ENCODE peak calls at places on chromosome 11, in nine cellular contexts. One of them, this sample, is unnamed.

GRCh38 chr11:10382518-10382917 is 72.5 kb upstream of the AMPD3 start:
- DNase-seq in AG09309: no peak
- DNase-seq in natural killer cell treated with Interleukin-12 subunit alpha and Interleukin-12 subunit beta and Interleukin-15 and Interleukin-18, amount 100 ng/mL, for 72 hours: no peak
- DNase-seq in ovary: no peak
- DNase-seq in SHP77 treated with DMSO at 0.1 percent for 48 hours: no peak
- DNase-seq in IMR-90: no peak
- DNase-seq in MM.1S: no peak
- DNase-seq in A549: no peak
- DNase-seq in RCC 7860: no peak
- DNase-seq in this sample: no peak

GRCh38 chr11:10481567-10482349 is 26.7 kb downstream of the AMPD3 start:
- DNase-seq in A549: no peak
- DNase-seq in ovary: no peak
- DNase-seq in RCC 7860: no peak
- DNase-seq in AG09309: no peak
- DNase-seq in MM.1S: no peak
- DNase-seq in SHP77 treated with DMSO at 0.1 percent for 48 hours: no peak
- DNase-seq in natural killer cell treated with Interleukin-12 subunit alpha and Interleukin-12 subunit beta and Interleukin-15 and Interleukin-18, amount 100 ng/mL, for 72 hours: no peak
- DNase-seq in IMR-90: peak
- DNase-seq in this sample: no peak

GRCh38 chr11:93494341-93494740 is 48.9 kb downstream of the SMCO4 start:
- DNase-seq in RCC 7860: peak
- DNase-seq in natural killer cell treated with Interleukin-12 subunit alpha and Interleukin-12 subunit beta and Interleukin-15 and Interleukin-18, amount 100 ng/mL, for 72 hours: no peak
- DNase-seq in SHP77 treated with DMSO at 0.1 percent for 48 hours: no peak
- DNase-seq in ovary: no peak
- DNase-seq in AG09309: peak
- DNase-seq in MM.1S: no peak
- DNase-seq in IMR-90: no peak
- DNase-seq in A549: no peak
- DNase-seq in this sample: peak

GRCh38 chr11:115910379-115910778 is 406.2 kb upstream of the CADM1 start:
- DNase-seq in ovary: no peak
- DNase-seq in IMR-90: peak
- DNase-seq in natural killer cell treated with Interleukin-12 subunit alpha and Interleukin-12 subunit beta and Interleukin-15 and Interleukin-18, amount 100 ng/mL, for 72 hours: no peak
- DNase-seq in A549: no peak
- DNase-seq in SHP77 treated with DMSO at 0.1 percent for 48 hours: no peak
- DNase-seq in RCC 7860: peak
- DNase-seq in MM.1S: no peak
- DNase-seq in AG09309: no peak
- DNase-seq in this sample: no peak

GRCh38 chr11:20443596-20443995 is 56.1 kb downstream of the PRMT3 start:
- DNase-seq in AG09309: no peak
- DNase-seq in MM.1S: peak
- DNase-seq in RCC 7860: no peak
- DNase-seq in IMR-90: peak
- DNase-seq in natural killer cell treated with Interleukin-12 subunit alpha and Interleukin-12 subunit beta and Interleukin-15 and Interleukin-18, amount 100 ng/mL, for 72 hours: no peak
- DNase-seq in A549: peak
- DNase-seq in ovary: no peak
- DNase-seq in SHP77 treated with DMSO at 0.1 percent for 48 hours: no peak
- DNase-seq in this sample: peak

GRCh38 chr11:133530501-133530835 is 1.8 kb downstream of the OPCML start:
- DNase-seq in AG09309: no peak
- DNase-seq in RCC 7860: no peak
- DNase-seq in IMR-90: no peak
- DNase-seq in A549: no peak
- DNase-seq in ovary: no peak
- DNase-seq in natural killer cell treated with Interleukin-12 subunit alpha and Interleukin-12 subunit beta and Interleukin-15 and Interleukin-18, amount 100 ng/mL, for 72 hours: no peak
- DNase-seq in MM.1S: no peak
- DNase-seq in SHP77 treated with DMSO at 0.1 percent for 48 hours: no peak
- DNase-seq in this sample: no peak

GRCh38 chr11:35236667-35237003 is 97.7 kb downstream of the CD44 start:
- DNase-seq in ovary: no peak
- DNase-seq in SHP77 treated with DMSO at 0.1 percent for 48 hours: no peak
- DNase-seq in natural killer cell treated with Interleukin-12 subunit alpha and Interleukin-12 subunit beta and Interleukin-15 and Interleukin-18, amount 100 ng/mL, for 72 hours: no peak
- DNase-seq in MM.1S: no peak
- DNase-seq in IMR-90: peak
- DNase-seq in RCC 7860: peak
- DNase-seq in A549: no peak
- DNase-seq in AG09309: peak
- DNase-seq in this sample: no peak

GRCh38 chr11:74720596-74721478 is 10.4 kb downstream of the CHRDL2 start:
- DNase-seq in MM.1S: no peak
- DNase-seq in RCC 7860: no peak
- DNase-seq in AG09309: no peak
- DNase-seq in natural killer cell treated with Interleukin-12 subunit alpha and Interleukin-12 subunit beta and Interleukin-15 and Interleukin-18, amount 100 ng/mL, for 72 hours: no peak
- DNase-seq in IMR-90: peak
- DNase-seq in ovary: peak
- DNase-seq in A549: no peak
- DNase-seq in SHP77 treated with DMSO at 0.1 percent for 48 hours: no peak
- DNase-seq in this sample: no peak

GRCh38 chr11:96278039-96278897 is 64.7 kb downstream of the MAML2 start:
- DNase-seq in IMR-90: peak
- DNase-seq in RCC 7860: no peak
- DNase-seq in A549: no peak
- DNase-seq in natural killer cell treated with Interleukin-12 subunit alpha and Interleukin-12 subunit beta and Interleukin-15 and Interleukin-18, amount 100 ng/mL, for 72 hours: no peak
- DNase-seq in SHP77 treated with DMSO at 0.1 percent for 48 hours: no peak
- DNase-seq in ovary: no peak
- DNase-seq in MM.1S: no peak
- DNase-seq in AG09309: no peak
- DNase-seq in this sample: no peak

GRCh38 chr11:65124480-65125196 is 2.5 kb downstream of the MRPL49 start:
- DNase-seq in SHP77 treated with DMSO at 0.1 percent for 48 hours: no peak
- DNase-seq in ovary: no peak
- DNase-seq in A549: no peak
- DNase-seq in AG09309: no peak
- DNase-seq in IMR-90: no peak
- DNase-seq in natural killer cell treated with Interleukin-12 subunit alpha and Interleukin-12 subunit beta and Interleukin-15 and Interleukin-18, amount 100 ng/mL, for 72 hours: no peak
- DNase-seq in MM.1S: no peak
- DNase-seq in RCC 7860: no peak
- DNase-seq in this sample: no peak

GRCh38 chr11:74449369-74449931 is 17.9 kb downstream of the KCNE3 start:
- DNase-seq in natural killer cell treated with Interleukin-12 subunit alpha and Interleukin-12 subunit beta and Interleukin-15 and Interleukin-18, amount 100 ng/mL, for 72 hours: no peak
- DNase-seq in AG09309: peak
- DNase-seq in IMR-90: peak
- DNase-seq in A549: peak
- DNase-seq in ovary: peak
- DNase-seq in MM.1S: peak
- DNase-seq in RCC 7860: peak
- DNase-seq in SHP77 treated with DMSO at 0.1 percent for 48 hours: peak
- DNase-seq in this sample: peak

GRCh38 chr11:130909650-130910049 is 6.6 kb downstream of the SNX19 start:
- DNase-seq in RCC 7860: no peak
- DNase-seq in IMR-90: peak
- DNase-seq in AG09309: peak
- DNase-seq in ovary: no peak
- DNase-seq in natural killer cell treated with Interleukin-12 subunit alpha and Interleukin-12 subunit beta and Interleukin-15 and Interleukin-18, amount 100 ng/mL, for 72 hours: no peak
- DNase-seq in A549: no peak
- DNase-seq in MM.1S: no peak
- DNase-seq in SHP77 treated with DMSO at 0.1 percent for 48 hours: no peak
- DNase-seq in this sample: no peak

GRCh38 chr11:118615996-118616395 is 8.6 kb downstream of the PHLDB1 start:
- DNase-seq in RCC 7860: no peak
- DNase-seq in AG09309: no peak
- DNase-seq in MM.1S: no peak
- DNase-seq in SHP77 treated with DMSO at 0.1 percent for 48 hours: no peak
- DNase-seq in IMR-90: no peak
- DNase-seq in A549: no peak
- DNase-seq in natural killer cell treated with Interleukin-12 subunit alpha and Interleukin-12 subunit beta and Interleukin-15 and Interleukin-18, amount 100 ng/mL, for 72 hours: no peak
- DNase-seq in ovary: peak
- DNase-seq in this sample: no peak

GRCh38 chr11:120950880-120951279 is 73.0 kb upstream of the TBCEL start:
- DNase-seq in MM.1S: no peak
- DNase-seq in IMR-90: no peak
- DNase-seq in ovary: no peak
- DNase-seq in natural killer cell treated with Interleukin-12 subunit alpha and Interleukin-12 subunit beta and Interleukin-15 and Interleukin-18, amount 100 ng/mL, for 72 hours: no peak
- DNase-seq in AG09309: no peak
- DNase-seq in A549: no peak
- DNase-seq in SHP77 treated with DMSO at 0.1 percent for 48 hours: no peak
- DNase-seq in RCC 7860: no peak
- DNase-seq in this sample: no peak

GRCh38 chr11:35997908-35998307 is 54.0 kb downstream of the LDLRAD3 start:
- DNase-seq in A549: no peak
- DNase-seq in natural killer cell treated with Interleukin-12 subunit alpha and Interleukin-12 subunit beta and Interleukin-15 and Interleukin-18, amount 100 ng/mL, for 72 hours: no peak
- DNase-seq in AG09309: no peak
- DNase-seq in ovary: no peak
- DNase-seq in MM.1S: peak
- DNase-seq in SHP77 treated with DMSO at 0.1 percent for 48 hours: no peak
- DNase-seq in RCC 7860: no peak
- DNase-seq in IMR-90: no peak
- DNase-seq in this sample: no peak

GRCh38 chr11:108709741-108710140 is 44.9 kb downstream of the DDX10 start:
- DNase-seq in RCC 7860: no peak
- DNase-seq in natural killer cell treated with Interleukin-12 subunit alpha and Interleukin-12 subunit beta and Interleukin-15 and Interleukin-18, amount 100 ng/mL, for 72 hours: no peak
- DNase-seq in IMR-90: no peak
- DNase-seq in AG09309: no peak
- DNase-seq in MM.1S: no peak
- DNase-seq in A549: no peak
- DNase-seq in SHP77 treated with DMSO at 0.1 percent for 48 hours: no peak
- DNase-seq in ovary: no peak
- DNase-seq in this sample: no peak

GRCh38 chr11:130476200-130476921 is 27.9 kb downstream of the ADAMTS15 start:
- DNase-seq in RCC 7860: peak
- DNase-seq in IMR-90: peak
- DNase-seq in ovary: no peak
- DNase-seq in MM.1S: no peak
- DNase-seq in SHP77 treated with DMSO at 0.1 percent for 48 hours: no peak
- DNase-seq in A549: no peak
- DNase-seq in natural killer cell treated with Interleukin-12 subunit alpha and Interleukin-12 subunit beta and Interleukin-15 and Interleukin-18, amount 100 ng/mL, for 72 hours: no peak
- DNase-seq in AG09309: no peak
- DNase-seq in this sample: no peak

GRCh38 chr11:64359712-64360402 is 895 bp downstream of the RPS6KA4 start:
- DNase-seq in natural killer cell treated with Interleukin-12 subunit alpha and Interleukin-12 subunit beta and Interleukin-15 and Interleukin-18, amount 100 ng/mL, for 72 hours: no peak
- DNase-seq in MM.1S: no peak
- DNase-seq in IMR-90: no peak
- DNase-seq in ovary: no peak
- DNase-seq in AG09309: no peak
- DNase-seq in SHP77 treated with DMSO at 0.1 percent for 48 hours: no peak
- DNase-seq in A549: no peak
- DNase-seq in RCC 7860: no peak
- DNase-seq in this sample: no peak

GRCh38 chr11:3837793-3838192 is 3.0 kb downstream of the RHOG start:
- DNase-seq in MM.1S: no peak
- DNase-seq in AG09309: no peak
- DNase-seq in IMR-90: no peak
- DNase-seq in natural killer cell treated with Interleukin-12 subunit alpha and Interleukin-12 subunit beta and Interleukin-15 and Interleukin-18, amount 100 ng/mL, for 72 hours: no peak
- DNase-seq in ovary: no peak
- DNase-seq in RCC 7860: no peak
- DNase-seq in SHP77 treated with DMSO at 0.1 percent for 48 hours: no peak
- DNase-seq in A549: no peak
- DNase-seq in this sample: no peak

GRCh38 chr11:46246514-46246913 is 30.9 kb upstream of the CREB3L1 start:
- DNase-seq in A549: no peak
- DNase-seq in RCC 7860: no peak
- DNase-seq in MM.1S: no peak
- DNase-seq in ovary: no peak
- DNase-seq in AG09309: peak
- DNase-seq in IMR-90: peak
- DNase-seq in natural killer cell treated with Interleukin-12 subunit alpha and Interleukin-12 subunit beta and Interleukin-15 and Interleukin-18, amount 100 ng/mL, for 72 hours: no peak
- DNase-seq in SHP77 treated with DMSO at 0.1 percent for 48 hours: no peak
- DNase-seq in this sample: no peak

GRCh38 chr11:46100670-46101069 is 20.6 kb downstream of the PHF21A start:
- DNase-seq in AG09309: no peak
- DNase-seq in ovary: no peak
- DNase-seq in A549: no peak
- DNase-seq in SHP77 treated with DMSO at 0.1 percent for 48 hours: no peak
- DNase-seq in natural killer cell treated with Interleukin-12 subunit alpha and Interleukin-12 subunit beta and Interleukin-15 and Interleukin-18, amount 100 ng/mL, for 72 hours: no peak
- DNase-seq in RCC 7860: no peak
- DNase-seq in MM.1S: peak
- DNase-seq in IMR-90: no peak
- DNase-seq in this sample: no peak

GRCh38 chr11:15770798-15771414 is 585.4 kb downstream of the SOX6 start:
- DNase-seq in MM.1S: peak
- DNase-seq in A549: peak
- DNase-seq in ovary: no peak
- DNase-seq in RCC 7860: no peak
- DNase-seq in AG09309: no peak
- DNase-seq in natural killer cell treated with Interleukin-12 subunit alpha and Interleukin-12 subunit beta and Interleukin-15 and Interleukin-18, amount 100 ng/mL, for 72 hours: no peak
- DNase-seq in IMR-90: peak
- DNase-seq in SHP77 treated with DMSO at 0.1 percent for 48 hours: no peak
- DNase-seq in this sample: peak

GRCh38 chr11:64868904-64869570 is 9.4 kb downstream of the EHD1 start:
- DNase-seq in A549: peak
- DNase-seq in natural killer cell treated with Interleukin-12 subunit alpha and Interleukin-12 subunit beta and Interleukin-15 and Interleukin-18, amount 100 ng/mL, for 72 hours: no peak
- DNase-seq in IMR-90: peak
- DNase-seq in MM.1S: no peak
- DNase-seq in ovary: peak
- DNase-seq in AG09309: no peak
- DNase-seq in SHP77 treated with DMSO at 0.1 percent for 48 hours: no peak
- DNase-seq in RCC 7860: peak
- DNase-seq in this sample: peak

GRCh38 chr11:61919841-61920631 is 2.7 kb upstream of the RAB3IL1 start:
- DNase-seq in A549: peak
- DNase-seq in MM.1S: no peak
- DNase-seq in AG09309: no peak
- DNase-seq in SHP77 treated with DMSO at 0.1 percent for 48 hours: no peak
- DNase-seq in ovary: peak
- DNase-seq in natural killer cell treated with Interleukin-12 subunit alpha and Interleukin-12 subunit beta and Interleukin-15 and Interleukin-18, amount 100 ng/mL, for 72 hours: peak
- DNase-seq in IMR-90: no peak
- DNase-seq in RCC 7860: peak
- DNase-seq in this sample: peak

GRCh38 chr11:2432171-2432621 is 12.1 kb downstream of the TRPM5 start:
- DNase-seq in RCC 7860: no peak
- DNase-seq in SHP77 treated with DMSO at 0.1 percent for 48 hours: no peak
- DNase-seq in MM.1S: no peak
- DNase-seq in AG09309: no peak
- DNase-seq in IMR-90: no peak
- DNase-seq in ovary: no peak
- DNase-seq in natural killer cell treated with Interleukin-12 subunit alpha and Interleukin-12 subunit beta and Interleukin-15 and Interleukin-18, amount 100 ng/mL, for 72 hours: peak
- DNase-seq in A549: no peak
- DNase-seq in this sample: no peak

GRCh38 chr11:2325123-2325522 is 23.3 kb downstream of the TSPAN32 start:
- DNase-seq in natural killer cell treated with Interleukin-12 subunit alpha and Interleukin-12 subunit beta and Interleukin-15 and Interleukin-18, amount 100 ng/mL, for 72 hours: no peak
- DNase-seq in ovary: no peak
- DNase-seq in MM.1S: no peak
- DNase-seq in IMR-90: no peak
- DNase-seq in RCC 7860: no peak
- DNase-seq in SHP77 treated with DMSO at 0.1 percent for 48 hours: no peak
- DNase-seq in AG09309: no peak
- DNase-seq in A549: no peak
- DNase-seq in this sample: no peak

GRCh38 chr11:12729941-12730340 is 55.7 kb downstream of the TEAD1 start:
- DNase-seq in ovary: no peak
- DNase-seq in SHP77 treated with DMSO at 0.1 percent for 48 hours: no peak
- DNase-seq in IMR-90: no peak
- DNase-seq in MM.1S: no peak
- DNase-seq in natural killer cell treated with Interleukin-12 subunit alpha and Interleukin-12 subunit beta and Interleukin-15 and Interleukin-18, amount 100 ng/mL, for 72 hours: no peak
- DNase-seq in A549: no peak
- DNase-seq in RCC 7860: no peak
- DNase-seq in AG09309: no peak
- DNase-seq in this sample: no peak

GRCh38 chr11:58999291-58999680 is 60.0 kb downstream of the GLYATL1 start:
- DNase-seq in natural killer cell treated with Interleukin-12 subunit alpha and Interleukin-12 subunit beta and Interleukin-15 and Interleukin-18, amount 100 ng/mL, for 72 hours: no peak
- DNase-seq in A549: no peak
- DNase-seq in AG09309: no peak
- DNase-seq in IMR-90: no peak
- DNase-seq in RCC 7860: no peak
- DNase-seq in MM.1S: peak
- DNase-seq in ovary: no peak
- DNase-seq in SHP77 treated with DMSO at 0.1 percent for 48 hours: no peak
- DNase-seq in this sample: no peak

GRCh38 chr11:122045181-122045586 is 70.8 kb downstream of the BLID start:
- DNase-seq in SHP77 treated with DMSO at 0.1 percent for 48 hours: no peak
- DNase-seq in A549: no peak
- DNase-seq in IMR-90: peak
- DNase-seq in RCC 7860: peak
- DNase-seq in natural killer cell treated with Interleukin-12 subunit alpha and Interleukin-12 subunit beta and Interleukin-15 and Interleukin-18, amount 100 ng/mL, for 72 hours: no peak
- DNase-seq in ovary: no peak
- DNase-seq in AG09309: peak
- DNase-seq in MM.1S: no peak
- DNase-seq in this sample: peak

This sample was measured in kidney glomerular epithelial cell.